ENCODE peak calls at places on chromosomes 5 and 9, in six cellular contexts. F, X, K, Z, V and B are unnamed samples.

GRCh38 chr9:98917691-98918487 is 25.8 kb upstream of the COL15A1 start:
- DNase-seq in F (peak), X (no peak), K (no peak), Z (no peak), V (no peak), B (no peak)

GRCh38 chr9:99905833-99906402 is 536 bp upstream of the STX17 start:
- DNase-seq in F (no peak), X (no peak), K (no peak), Z (peak), V (no peak), B (no peak)

GRCh38 chr9:4380406-4380805 is 80.5 kb upstream of the GLIS3 start:
- DNase-seq in F (no peak), X (no peak), K (no peak), Z (no peak), V (no peak), B (no peak)

GRCh38 chr9:33946779-33947535 is 101.7 kb downstream of the UBAP2 start:
- DNase-seq in F (no peak), X (no peak), K (no peak), Z (peak), V (no peak), B (peak)

GRCh38 chr5:61549530-61549929 is 217.5 kb downstream of the ZSWIM6 start:
- DNase-seq in F (no peak), X (no peak), K (no peak), Z (no peak), V (no peak), B (no peak)

GRCh38 chr5:173888473-173889135 is 455 bp downstream of the CPEB4 start:
- DNase-seq in F (peak), X (peak), K (no peak), Z (peak), V (peak), B (no peak)

GRCh38 chr5:144844086-144844485 is 673.4 kb downstream of the KCTD16 start:
- DNase-seq in F (no peak), X (no peak), K (no peak), Z (no peak), V (no peak), B (no peak)

GRCh38 chr5:158736134-158736533 is 363.6 kb downstream of the EBF1 start:
- DNase-seq in F (no peak), X (no peak), K (no peak), Z (no peak), V (no peak), B (no peak)

GRCh38 chr9:94545940-94546339 is 8.9 kb upstream of the PCAT7 start:
- DNase-seq in F (no peak), X (no peak), K (no peak), Z (no peak), V (no peak), B (no peak)

GRCh38 chr9:21392270-21392669 is 7.1 kb upstream of the IFNA2 start:
- DNase-seq in F (no peak), X (peak), K (no peak), Z (peak), V (peak), B (no peak)

GRCh38 chr9:18235181-18235908 is 238.6 kb upstream of the ADAMTSL1 start:
- DNase-seq in F (no peak), X (no peak), K (no peak), Z (no peak), V (no peak), B (no peak)

GRCh38 chr5:159441441-159441840 is 111.2 kb upstream of the IL12B start:
- DNase-seq in F (peak), X (peak), K (peak), Z (peak), V (peak), B (no peak)

GRCh38 chr5:140388052-140388451 is 13.6 kb upstream of the ANKHD1 start:
- DNase-seq in F (no peak), X (no peak), K (no peak), Z (no peak), V (no peak), B (no peak)
- TF ChIP-seq CTCF in F (no peak), X (no peak), K (no peak), Z (no peak), V (no peak), B (no peak)

GRCh38 chr9:3180696-3181048 is 336.8 kb upstream of the PUM3 start:
- DNase-seq in F (no peak), X (no peak), K (no peak), Z (no peak), V (no peak), B (no peak)

GRCh38 chr9:3179716-3180115 is 335.8 kb upstream of the PUM3 start:
- DNase-seq in F (no peak), X (no peak), K (no peak), Z (peak), V (no peak), B (no peak)

GRCh38 chr9:3177921-3178320 is 334.0 kb upstream of the PUM3 start:
- DNase-seq in F (no peak), X (no peak), K (no peak), Z (peak), V (no peak), B (no peak)

GRCh38 chr9:3177362-3177761 is 333.5 kb upstream of the PUM3 start:
- DNase-seq in F (no peak), X (no peak), K (no peak), Z (peak), V (no peak), B (no peak)

GRCh38 chr9:3181049-3181953 is 337.4 kb upstream of the PUM3 start:
- DNase-seq in F (peak), X (peak), K (no peak), Z (peak), V (peak), B (peak)
- TF ChIP-seq CTCF in F (peak), X (peak), K (peak), Z (peak), V (peak), B (peak)

GRCh38 chr9:121785673-121786542 is 134.5 kb downstream of the DAB2IP start:
- DNase-seq in F (no peak), X (no peak), K (no peak), Z (no peak), V (no peak), B (no peak)
- TF ChIP-seq CTCF in F (no peak), X (no peak), K (no peak), Z (no peak), V (no peak), B (no peak)

DNA sequence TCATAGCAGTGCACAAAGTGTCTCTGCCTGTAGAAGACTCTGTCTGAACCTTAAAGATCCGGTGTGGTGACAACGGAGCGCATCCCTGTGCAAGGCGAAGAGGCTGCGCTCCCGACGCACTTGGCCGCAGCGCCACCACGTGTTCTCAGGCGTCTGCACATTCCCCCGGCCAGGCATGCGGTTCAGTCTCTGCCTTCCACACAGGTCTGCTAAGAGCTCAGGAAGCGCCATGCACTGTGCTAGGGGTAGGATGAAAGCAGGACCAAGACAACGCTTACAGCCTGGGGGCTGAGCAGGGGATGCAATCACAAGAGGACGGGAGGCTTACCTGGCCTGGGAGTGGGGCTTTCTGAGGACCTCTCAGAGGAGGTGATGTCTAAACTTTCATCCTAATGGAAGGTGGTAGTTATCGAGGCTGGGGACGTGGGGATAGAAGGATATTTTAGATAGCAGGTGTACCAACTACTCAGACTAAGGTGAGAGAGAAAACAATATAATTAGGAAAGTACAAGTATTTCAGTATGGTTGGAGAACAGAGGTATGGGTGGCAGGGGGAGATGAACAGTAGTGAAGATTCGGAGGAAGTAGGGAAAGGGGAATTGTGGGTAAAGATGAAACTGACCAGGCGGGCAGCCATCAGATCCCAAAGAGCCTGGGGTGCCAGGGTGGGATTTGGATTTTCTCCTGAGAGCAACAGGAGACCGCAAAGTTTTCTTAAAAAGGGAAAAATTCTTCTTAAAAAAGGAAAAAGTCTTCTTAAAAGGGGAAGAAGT is 13.3 kb downstream of the CAPSL start:
- DNase-seq in F (peak), X (peak), K (peak), Z (peak), V (peak), B (no peak)
- TF ChIP-seq CTCF in F (peak), X (peak), K (peak), Z (peak), V (peak), B (peak)